ENCODE peak calls at places on chromosomes 6 and 20, in seven cellular contexts. One of them, this sample, is unnamed.
A peak's percentile ranks its signal among the peaks of the same experiment; 100 is the strongest.

GRCh38 chr20:60486345-60486744 is 528.1 kb downstream of the CDH26 start:
- DNase-seq in fibroblast of mammary gland: no peak
- DNase-seq in brain microvascular endothelial cell: no peak
- DNase-seq in activated naive CD8-positive, alpha-beta T cell treated with anti-CD3 and anti-CD28 coated beads, Interleukin-2, amount 50 U/mL, for 16 hours: no peak
- DNase-seq in left cardiac atrium: no peak
- DNase-seq in NCI-H1105 treated with DMSO at 0.1 percent for 48 hours: no peak
- DNase-seq in epithelial cell of prostate: no peak
- DNase-seq in this sample: no peak

GRCh38 chr6:170011233-170012142 is 260.1 kb downstream of the ERMARD start:
- DNase-seq in left cardiac atrium: peak; percentile 86
- DNase-seq in epithelial cell of prostate: no peak
- DNase-seq in NCI-H1105 treated with DMSO at 0.1 percent for 48 hours: no peak
- DNase-seq in activated naive CD8-positive, alpha-beta T cell treated with anti-CD3 and anti-CD28 coated beads, Interleukin-2, amount 50 U/mL, for 16 hours: no peak
- DNase-seq in fibroblast of mammary gland: no peak
- DNase-seq in brain microvascular endothelial cell: no peak
- DNase-seq in this sample: no peak

GRCh38 chr6:105794263-105794662 is 291.9 kb upstream of the PRDM1 start:
- DNase-seq in activated naive CD8-positive, alpha-beta T cell treated with anti-CD3 and anti-CD28 coated beads, Interleukin-2, amount 50 U/mL, for 16 hours: no peak
- DNase-seq in fibroblast of mammary gland: no peak
- DNase-seq in NCI-H1105 treated with DMSO at 0.1 percent for 48 hours: no peak
- DNase-seq in brain microvascular endothelial cell: no peak
- DNase-seq in epithelial cell of prostate: no peak
- DNase-seq in left cardiac atrium: peak; percentile 28
- DNase-seq in this sample: peak; percentile 14

GRCh38 chr20:15673206-15673605 is 900.0 kb downstream of the KIF16B start:
- DNase-seq in NCI-H1105 treated with DMSO at 0.1 percent for 48 hours: no peak
- DNase-seq in activated naive CD8-positive, alpha-beta T cell treated with anti-CD3 and anti-CD28 coated beads, Interleukin-2, amount 50 U/mL, for 16 hours: no peak
- DNase-seq in left cardiac atrium: no peak
- DNase-seq in fibroblast of mammary gland: peak; percentile 70
- DNase-seq in brain microvascular endothelial cell: peak; percentile 12
- DNase-seq in epithelial cell of prostate: no peak
- DNase-seq in this sample: no peak

GRCh38 chr20:34582911-34583310 is 24.4 kb downstream of the MAP1LC3A start:
- DNase-seq in brain microvascular endothelial cell: no peak
- DNase-seq in NCI-H1105 treated with DMSO at 0.1 percent for 48 hours: no peak
- DNase-seq in activated naive CD8-positive, alpha-beta T cell treated with anti-CD3 and anti-CD28 coated beads, Interleukin-2, amount 50 U/mL, for 16 hours: no peak
- DNase-seq in left cardiac atrium: no peak
- DNase-seq in epithelial cell of prostate: no peak
- DNase-seq in fibroblast of mammary gland: peak; percentile 37
- DNase-seq in this sample: no peak

GRCh38 chr6:158784505-158784904 is 34.7 kb downstream of the EZR start:
- DNase-seq in left cardiac atrium: no peak
- DNase-seq in activated naive CD8-positive, alpha-beta T cell treated with anti-CD3 and anti-CD28 coated beads, Interleukin-2, amount 50 U/mL, for 16 hours: no peak
- DNase-seq in brain microvascular endothelial cell: peak; percentile 25
- DNase-seq in epithelial cell of prostate: peak; percentile 56
- DNase-seq in fibroblast of mammary gland: no peak
- DNase-seq in NCI-H1105 treated with DMSO at 0.1 percent for 48 hours: no peak
- DNase-seq in this sample: no peak

GRCh38 chr6:106731843-106732160 is 102.4 kb downstream of the QRSL1 start:
- DNase-seq in left cardiac atrium: no peak
- DNase-seq in fibroblast of mammary gland: no peak
- DNase-seq in NCI-H1105 treated with DMSO at 0.1 percent for 48 hours: no peak
- DNase-seq in epithelial cell of prostate: no peak
- DNase-seq in activated naive CD8-positive, alpha-beta T cell treated with anti-CD3 and anti-CD28 coated beads, Interleukin-2, amount 50 U/mL, for 16 hours: no peak
- DNase-seq in brain microvascular endothelial cell: no peak
- DNase-seq in this sample: no peak

GRCh38 chr6:40713002-40713719 is 126.0 kb upstream of the LRFN2 start:
- DNase-seq in brain microvascular endothelial cell: peak; percentile 20
- DNase-seq in left cardiac atrium: no peak
- DNase-seq in activated naive CD8-positive, alpha-beta T cell treated with anti-CD3 and anti-CD28 coated beads, Interleukin-2, amount 50 U/mL, for 16 hours: no peak
- DNase-seq in epithelial cell of prostate: no peak
- DNase-seq in NCI-H1105 treated with DMSO at 0.1 percent for 48 hours: no peak
- DNase-seq in fibroblast of mammary gland: no peak
- DNase-seq in this sample: no peak

GRCh38 chr6:2684766-2685754 is 65.7 kb downstream of the MYLK4 start:
- DNase-seq in epithelial cell of prostate: no peak
- DNase-seq in fibroblast of mammary gland: no peak
- DNase-seq in NCI-H1105 treated with DMSO at 0.1 percent for 48 hours: no peak
- DNase-seq in left cardiac atrium: no peak
- DNase-seq in activated naive CD8-positive, alpha-beta T cell treated with anti-CD3 and anti-CD28 coated beads, Interleukin-2, amount 50 U/mL, for 16 hours: no peak
- DNase-seq in brain microvascular endothelial cell: no peak
- DNase-seq in this sample: no peak

GRCh38 chr6:5765141-5765760 is 241.5 kb downstream of the NRN1 start:
- DNase-seq in NCI-H1105 treated with DMSO at 0.1 percent for 48 hours: no peak
- DNase-seq in activated naive CD8-positive, alpha-beta T cell treated with anti-CD3 and anti-CD28 coated beads, Interleukin-2, amount 50 U/mL, for 16 hours: no peak
- DNase-seq in fibroblast of mammary gland: no peak
- DNase-seq in brain microvascular endothelial cell: no peak
- DNase-seq in left cardiac atrium: peak; percentile 45
- DNase-seq in epithelial cell of prostate: no peak
- DNase-seq in this sample: no peak

GRCh38 chr6:1901556-1901955 is 291.8 kb downstream of the FOXC1 start:
- DNase-seq in NCI-H1105 treated with DMSO at 0.1 percent for 48 hours: no peak
- DNase-seq in fibroblast of mammary gland: peak; percentile 37
- DNase-seq in activated naive CD8-positive, alpha-beta T cell treated with anti-CD3 and anti-CD28 coated beads, Interleukin-2, amount 50 U/mL, for 16 hours: no peak
- DNase-seq in left cardiac atrium: no peak
- DNase-seq in brain microvascular endothelial cell: peak; percentile 78
- DNase-seq in epithelial cell of prostate: no peak
- DNase-seq in this sample: no peak

GRCh38 chr6:111087871-111088667 is 766 bp downstream of the SLC16A10 start:
- DNase-seq in brain microvascular endothelial cell: no peak
- DNase-seq in NCI-H1105 treated with DMSO at 0.1 percent for 48 hours: peak; percentile 44
- DNase-seq in epithelial cell of prostate: no peak
- DNase-seq in fibroblast of mammary gland: no peak
- DNase-seq in left cardiac atrium: no peak
- DNase-seq in activated naive CD8-positive, alpha-beta T cell treated with anti-CD3 and anti-CD28 coated beads, Interleukin-2, amount 50 U/mL, for 16 hours: peak; percentile 51
- DNase-seq in this sample: no peak

GRCh38 chr6:79733388-79733787 is 102.3 kb downstream of the SH3BGRL2 start:
- DNase-seq in activated naive CD8-positive, alpha-beta T cell treated with anti-CD3 and anti-CD28 coated beads, Interleukin-2, amount 50 U/mL, for 16 hours: no peak
- DNase-seq in left cardiac atrium: no peak
- DNase-seq in epithelial cell of prostate: no peak
- DNase-seq in fibroblast of mammary gland: peak; percentile 5
- DNase-seq in NCI-H1105 treated with DMSO at 0.1 percent for 48 hours: no peak
- DNase-seq in brain microvascular endothelial cell: no peak
- DNase-seq in this sample: no peak

This sample was measured in OCI-LY7.